ENCODE peak calls at places on chromosome 11, in ten cellular contexts. G is IMR-90; V is CD4-positive, alpha-beta memory T cell; D is SJSA1; Q is cardiac muscle cell; K is aorta; N is K562; L is body of pancreas; B is GM12878; U is spleen. Z is an unnamed sample. For H3K36me3, the result is how much of the 10 kb centered on the place peaks cover.

GRCh38 chr11:20020198-20020597 is 140.1 kb downstream of the DBX1 start:
- DNase-seq in G (no peak), V (no peak), D (no peak), Q (no peak), K (no peak), N (no peak), L (no peak), B (no peak), U (no peak), Z (no peak)

GRCh38 chr11:101428918-101429317 is 154.9 kb downstream of the TRPC6 start:
- DNase-seq in G (peak), V (no peak), D (no peak), Q (peak), K (no peak), N (no peak), L (no peak), B (no peak), U (no peak), Z (no peak)

GRCh38 chr11:44609028-44609782 is 43.7 kb downstream of the CD82 start:
- DNase-seq in G (no peak), V (peak), D (no peak), Q (no peak), K (no peak), N (no peak), L (no peak), B (peak), U (peak), Z (no peak)

GRCh38 chr11:62923634-62924411 is 2.7 kb upstream of the CHRM1 start:
- DNase-seq in G (no peak), V (peak), D (no peak), Q (no peak), K (no peak), N (no peak), L (peak), B (peak), U (no peak), Z (peak)

GRCh38 chr11:31782243-31782642 is 28.9 kb downstream of the PAX6 start:
- DNase-seq in G (no peak), V (no peak), D (no peak), Q (no peak), K (no peak), N (peak), L (no peak), B (no peak), U (no peak), Z (no peak)

GRCh38 chr11:2950825-2951224 is 21.6 kb upstream of the PHLDA2 start:
- DNase-seq in G (peak), V (no peak), D (no peak), Q (no peak), K (no peak), N (no peak), L (no peak), B (no peak), U (no peak), Z (no peak)

GRCh38 chr11:1889527-1889930 is 2.2 kb downstream of the PRR33 start:
- DNase-seq in G (no peak), V (no peak), D (no peak), Q (no peak), K (no peak), N (no peak), L (no peak), B (no peak), U (no peak), Z (no peak)

GRCh38 chr11:67420147-67420645 is 4.7 kb downstream of the CARNS1 start:
- DNase-seq in G (no peak), V (no peak), D (no peak), Q (no peak), K (no peak), N (no peak), L (no peak), B (no peak), U (no peak), Z (no peak)

GRCh38 chr11:112467721-112468120 is 207.1 kb upstream of the PLET1 start:
- DNase-seq in G (no peak), V (no peak), D (no peak), Q (no peak), K (no peak), N (no peak), L (no peak), B (no peak), U (no peak), Z (no peak)

GRCh38 chr11:19276859-19277808 is 36.4 kb upstream of the E2F8 start:
- DNase-seq in G (no peak), V (no peak), D (no peak), Q (peak), K (no peak), N (no peak), L (no peak), B (no peak), U (no peak), Z (no peak)

GRCh38 chr11:103696130-103696529 is 340.3 kb upstream of the DDI1 start:
- DNase-seq in G (no peak), V (no peak), D (no peak), Q (peak), K (no peak), N (no peak), L (no peak), B (no peak), U (no peak), Z (no peak)

GRCh38 chr11:8671242-8671641 is 11.2 kb downstream of the TRIM66 start:
- DNase-seq in G (peak), V (no peak), D (peak), Q (peak), K (peak), N (no peak), L (peak), B (no peak), U (no peak), Z (no peak)

GRCh38 chr11:28417601-28418323 is 309.6 kb downstream of the METTL15 start:
- DNase-seq in G (peak), V (no peak), D (no peak), Q (no peak), K (no peak), N (no peak), L (no peak), B (no peak), U (no peak), Z (no peak)

GRCh38 chr11:1931326-1931725 is 11.8 kb downstream of the TNNT3 start:
- DNase-seq in G (peak), V (no peak), D (no peak), Q (peak), K (peak), N (no peak), L (no peak), B (no peak), U (peak), Z (no peak)

GRCh38 chr11:125807909-125808308 is 20.0 kb downstream of the PATE3 start:
- DNase-seq in G (peak), V (no peak), D (no peak), Q (peak), K (no peak), N (no peak), L (no peak), B (no peak), U (no peak), Z (no peak)

GRCh38 chr11:56624661-56625110 is 10.0 kb upstream of the OR5M1 start:
- DNase-seq in G (peak), V (no peak), D (no peak), Q (peak), K (no peak), N (peak), L (no peak), B (peak), U (no peak), Z (no peak)

GRCh38 chr11:112526699-112527410 is 266.2 kb upstream of the PLET1 start:
- DNase-seq in G (no peak), V (no peak), D (no peak), Q (peak), K (no peak), N (no peak), L (no peak), B (no peak), U (no peak), Z (no peak)

GRCh38 chr11:128492461-128492860 is 94.9 kb downstream of the ETS1 start:
- DNase-seq in G (peak), V (no peak), D (no peak), Q (peak), K (no peak), N (no peak), L (no peak), B (no peak), U (no peak), Z (no peak)

GRCh38 chr11:45209480-45209879 is 63.0 kb downstream of the PRDM11 start:
- DNase-seq in G (no peak), V (no peak), D (no peak), Q (no peak), K (no peak), N (no peak), L (no peak), B (no peak), U (no peak), Z (no peak)

GRCh38 chr11:79940976-79941735 is 500.3 kb upstream of the TENM4 start:
- DNase-seq in G (peak), V (no peak), D (no peak), Q (no peak), K (no peak), N (no peak), L (no peak), B (no peak), U (no peak), Z (no peak)

GRCh38 chr11:36023922-36024321 is 80.1 kb downstream of the LDLRAD3 start:
- DNase-seq in G (peak), V (no peak), D (no peak), Q (peak), K (no peak), N (no peak), L (no peak), B (no peak), U (no peak), Z (no peak)

GRCh38 chr11:112537846-112538330 is 277.2 kb upstream of the PLET1 start:
- DNase-seq in G (no peak), V (no peak), D (no peak), Q (peak), K (no peak), N (no peak), L (no peak), B (no peak), U (no peak), Z (no peak)

GRCh38 chr11:898540-899190 is 11.9 kb downstream of the CHID1 start:
- DNase-seq in G (no peak), V (no peak), D (no peak), Q (peak), K (no peak), N (peak), L (peak), B (no peak), U (no peak), Z (no peak)

GRCh38 chr11:27282141-27282590 is 80.8 kb downstream of the CCDC34 start:
- DNase-seq in G (peak), V (no peak), D (peak), Q (peak), K (peak), N (no peak), L (no peak), B (no peak), U (no peak), Z (no peak)

GRCh38 chr11:35992551-35992950 is 48.7 kb downstream of the LDLRAD3 start:
- DNase-seq in G (no peak), V (no peak), D (no peak), Q (no peak), K (no peak), N (no peak), L (no peak), B (no peak), U (no peak), Z (no peak)

GRCh38 chr11:69131644-69132300 is 24.0 kb upstream of the SMIM38 start:
- DNase-seq in G (peak), V (no peak), D (peak), Q (peak), K (peak), N (peak), L (peak), B (no peak), U (peak), Z (no peak)

GRCh38 chr11:111376453-111376871 is 2.6 kb downstream of the POU2AF1 start:
- DNase-seq in G (no peak), V (no peak), D (no peak), Q (no peak), K (no peak), N (no peak), L (no peak), B (no peak), U (no peak), Z (no peak)

GRCh38 chr11:17734986-17735822 is 623 bp downstream of the KCNC1 start:
- DNase-seq in G (peak), V (no peak), D (peak), Q (peak), K (peak), N (peak), L (peak), B (no peak), U (peak), Z (no peak)

GRCh38 chr11:1963864-1964263 is 16.7 kb downstream of the MRPL23 start:
- DNase-seq in G (no peak), V (no peak), D (no peak), Q (no peak), K (peak), N (no peak), L (no peak), B (no peak), U (peak), Z (no peak)

GRCh38 chr11:71459767-71460320 is 6.8 kb downstream of the NADSYN1 start:
- DNase-seq in G (no peak), V (no peak), D (no peak), Q (no peak), K (peak), N (no peak), L (no peak), B (no peak), U (peak), Z (no peak)

GRCh38 chr11:26741036-26741435 is 19.2 kb upstream of the SLC5A12 start:
- DNase-seq in G (no peak), V (no peak), D (no peak), Q (peak), K (no peak), N (peak), L (no peak), B (no peak), U (no peak), Z (no peak)

DNA sequence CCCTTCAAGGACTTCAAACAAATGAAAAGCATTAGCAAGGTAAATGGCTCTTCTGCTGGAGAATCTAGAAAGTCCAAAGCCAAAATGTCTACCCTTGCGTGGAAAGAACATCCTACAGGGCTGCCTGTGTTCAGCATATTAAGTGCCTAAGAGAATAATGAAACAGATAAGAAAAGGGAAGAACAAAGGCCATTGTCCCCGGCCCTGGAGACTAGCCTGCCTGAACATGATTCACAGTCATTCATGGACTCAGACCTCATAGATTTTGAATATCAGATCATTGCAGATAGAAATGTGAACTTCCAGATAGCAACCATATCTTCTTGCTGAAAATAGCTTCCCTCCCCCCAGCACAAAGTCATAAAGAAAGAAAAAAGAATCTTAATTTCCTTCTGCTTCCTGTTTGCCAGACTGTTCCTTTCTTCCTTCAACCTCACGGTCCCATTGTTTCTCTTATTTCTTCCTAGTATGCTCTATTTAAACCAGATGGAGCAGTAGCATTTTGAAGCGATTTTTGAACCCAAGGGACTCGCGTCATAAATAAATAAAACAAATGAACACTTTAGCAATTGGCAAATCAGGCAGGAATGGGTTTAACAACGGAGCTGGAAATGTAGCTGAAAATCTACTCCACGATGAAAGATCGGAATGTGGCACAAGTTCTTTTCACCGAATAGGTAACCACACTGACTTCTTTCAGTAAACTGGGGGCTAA is 408.2 kb upstream of the CCDC90B start:
- DNase-seq in G (no peak), V (no peak), D (no peak), Q (no peak), K (no peak), N (no peak), L (no peak), B (no peak), U (no peak), Z (no peak)
- H3K27ac ChIP-seq in G (no peak), V (no peak), D (no peak), Q (no peak), K (no peak), N (no peak), L (no peak), B (no peak), U (no peak), Z (no peak)

GRCh38 chr11:12749442-12749841 is 75.2 kb downstream of the TEAD1 start:
- DNase-seq in G (no peak), V (no peak), D (no peak), Q (no peak), K (no peak), N (no peak), L (no peak), B (no peak), U (no peak), Z (no peak)

GRCh38 chr11:12745787-12746186 is 71.6 kb downstream of the TEAD1 start:
- DNase-seq in G (no peak), V (no peak), D (no peak), Q (no peak), K (no peak), N (no peak), L (no peak), B (no peak), U (no peak), Z (no peak)

GRCh38 chr11:12746593-12747097 is 72.4 kb downstream of the TEAD1 start:
- DNase-seq in G (peak), V (no peak), D (peak), Q (peak), K (peak), N (peak), L (peak), B (no peak), U (no peak), Z (no peak)

GRCh38 chr11:12750181-12750580 is 76.0 kb downstream of the TEAD1 start:
- DNase-seq in G (no peak), V (no peak), D (no peak), Q (no peak), K (no peak), N (no peak), L (no peak), B (no peak), U (no peak), Z (no peak)

GRCh38 chr11:12748561-12748960 is 74.3 kb downstream of the TEAD1 start:
- DNase-seq in G (no peak), V (no peak), D (no peak), Q (no peak), K (no peak), N (no peak), L (no peak), B (no peak), U (no peak), Z (no peak)
- H3K36me3 ChIP-seq in G (under half), V (under half), D (under half), Q (under half), K (under half), N (under half), L (under half), B (under half), U (under half), Z (under half)

DNA sequence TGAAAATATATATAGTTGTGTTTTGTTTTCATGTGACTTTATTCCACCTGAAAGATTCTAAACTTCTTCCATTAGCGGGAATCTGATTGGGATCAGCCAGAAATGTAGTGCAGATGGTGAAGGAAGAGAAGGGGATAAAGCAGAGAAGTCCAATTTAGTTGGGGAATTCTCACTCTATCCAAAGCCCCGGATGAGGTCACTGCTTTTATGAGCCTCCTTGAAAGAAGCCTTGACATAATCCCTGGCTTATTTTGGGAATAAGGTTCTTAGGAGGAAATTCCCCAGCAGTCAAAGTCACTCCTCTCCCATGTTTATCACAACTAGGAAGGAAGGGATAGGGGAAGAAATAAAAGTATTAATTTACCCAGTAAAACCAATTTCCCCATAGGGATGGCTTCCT is 41.1 kb downstream of the OSBP start:
- DNase-seq in G (peak), V (no peak), D (no peak), Q (no peak), K (no peak), N (no peak), L (no peak), B (no peak), U (no peak), Z (no peak)
- H3K27ac ChIP-seq in G (peak), V (no peak), D (no peak), Q (peak), K (no peak), N (no peak), L (no peak), B (no peak), U (peak), Z (no peak)

GRCh38 chr11:61791737-61792309 is 576 bp downstream of the TMEM258 start:
- DNase-seq in G (peak), V (no peak), D (peak), Q (peak), K (peak), N (peak), L (peak), B (no peak), U (no peak), Z (peak)

GRCh38 chr11:61793084-61793828 is 545 bp downstream of the FEN1 start:
- DNase-seq in G (no peak), V (no peak), D (no peak), Q (no peak), K (no peak), N (no peak), L (no peak), B (no peak), U (peak), Z (no peak)

GRCh38 chr11:61794579-61794978 is 1.9 kb downstream of the FEN1 start:
- DNase-seq in G (no peak), V (no peak), D (no peak), Q (no peak), K (no peak), N (no peak), L (no peak), B (no peak), U (no peak), Z (no peak)

GRCh38 chr11:61793829-61794204 is 1.1 kb downstream of the FEN1 start:
- DNase-seq in G (no peak), V (no peak), D (no peak), Q (no peak), K (no peak), N (no peak), L (no peak), B (no peak), U (peak), Z (no peak)

GRCh38 chr11:61792310-61793083 is at the start of the genes FEN1 and TMEM258:
- DNase-seq in G (peak), V (peak), D (peak), Q (peak), K (peak), N (peak), L (peak), B (peak), U (peak), Z (peak)
- H3K36me3 ChIP-seq in G (under half), V (under half), D (half or more), Q (under half), K (under half), N (half or more), L (under half), B (under half), U (under half), Z (under half)

DNA sequence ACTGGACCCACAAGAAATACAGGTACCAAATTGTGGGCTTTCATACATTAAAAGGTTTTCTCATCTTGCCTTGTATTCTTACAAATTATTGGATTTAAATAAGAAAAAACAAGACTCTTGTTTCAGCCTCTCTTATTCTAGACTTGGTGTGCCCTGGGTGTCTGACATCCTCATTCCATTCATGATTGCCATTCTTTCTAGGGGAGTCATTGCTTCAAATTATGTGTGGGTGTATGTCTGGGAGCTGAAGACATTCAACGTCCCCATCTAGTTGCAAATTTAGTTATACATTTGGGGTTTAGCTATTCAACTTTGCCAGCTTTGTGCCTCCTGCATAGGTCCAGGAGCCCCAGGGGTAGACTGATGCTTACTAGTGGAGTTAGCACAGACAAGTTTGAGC is 18.1 kb downstream of the MAML2 start:
- DNase-seq in G (peak), V (no peak), D (peak), Q (peak), K (no peak), N (no peak), L (no peak), B (no peak), U (no peak), Z (no peak)
- H3K27ac ChIP-seq in G (peak), V (no peak), D (peak), Q (peak), K (peak), N (peak), L (peak), B (no peak), U (peak), Z (peak)

Z was measured in naive thymus-derived CD4-positive, alpha-beta T cell.